ENCODE peak calls at places on chromosomes 16 and 17, in six cellular contexts. One of them, this sample, is unnamed.

GRCh38 chr16:1150511-1150982 is 2.4 kb upstream of the CACNA1H start:
- DNase-seq in A549: peak; percentile 81
- DNase-seq in ascending aorta: no peak
- DNase-seq in cardiac muscle cell: no peak
- DNase-seq in PC-9: no peak
- DNase-seq in MM.1S: peak; percentile 19
- DNase-seq in this sample: peak; percentile 28

GRCh38 chr17:82592289-82592683 is 56.0 kb downstream of the WDR45B start:
- DNase-seq in A549: no peak
- DNase-seq in ascending aorta: no peak
- DNase-seq in cardiac muscle cell: no peak
- DNase-seq in PC-9: peak; percentile 37
- DNase-seq in MM.1S: no peak
- DNase-seq in this sample: no peak

GRCh38 chr16:51402785-51403184 is 251.7 kb upstream of the SALL1 start:
- DNase-seq in A549: no peak
- DNase-seq in ascending aorta: no peak
- DNase-seq in cardiac muscle cell: no peak
- DNase-seq in PC-9: no peak
- DNase-seq in MM.1S: no peak
- DNase-seq in this sample: no peak

GRCh38 chr17:64133546-64134215 is 3.7 kb upstream of the ERN1 start:
- DNase-seq in A549: peak; percentile 82
- DNase-seq in ascending aorta: no peak
- DNase-seq in cardiac muscle cell: peak; percentile 70
- DNase-seq in PC-9: no peak
- DNase-seq in MM.1S: peak; percentile 80
- DNase-seq in this sample: peak; percentile 62

GRCh38 chr17:37392024-37392590 is 14.5 kb downstream of the ACACA start:
- DNase-seq in A549: peak; percentile 34
- DNase-seq in ascending aorta: no peak
- DNase-seq in cardiac muscle cell: peak; percentile 55
- DNase-seq in PC-9: peak; percentile 92
- DNase-seq in MM.1S: peak; percentile 25
- DNase-seq in this sample: no peak

GRCh38 chr17:48066656-48067055 is 18.5 kb downstream of the NFE2L1 start:
- DNase-seq in A549: no peak
- DNase-seq in ascending aorta: no peak
- DNase-seq in cardiac muscle cell: no peak
- DNase-seq in PC-9: no peak
- DNase-seq in MM.1S: no peak
- DNase-seq in this sample: no peak

GRCh38 chr17:6526362-6527152 is 29.8 kb downstream of the PITPNM3 start:
- DNase-seq in A549: no peak
- DNase-seq in ascending aorta: no peak
- DNase-seq in cardiac muscle cell: peak; percentile 64
- DNase-seq in PC-9: no peak
- DNase-seq in MM.1S: no peak
- DNase-seq in this sample: no peak

GRCh38 chr17:6448473-6448872 is 4.2 kb downstream of the PIMREG start:
- DNase-seq in A549: no peak
- DNase-seq in ascending aorta: no peak
- DNase-seq in cardiac muscle cell: no peak
- DNase-seq in PC-9: no peak
- DNase-seq in MM.1S: no peak
- DNase-seq in this sample: no peak

GRCh38 chr17:82334204-82334621 is 647 bp upstream of the SECTM1 start:
- DNase-seq in A549: no peak
- DNase-seq in ascending aorta: no peak
- DNase-seq in cardiac muscle cell: no peak
- DNase-seq in PC-9: no peak
- DNase-seq in MM.1S: no peak
- DNase-seq in this sample: no peak

GRCh38 chr17:71870546-71870862 is 250.3 kb upstream of the SOX9 start:
- DNase-seq in A549: no peak
- DNase-seq in ascending aorta: no peak
- DNase-seq in cardiac muscle cell: peak; percentile 28
- DNase-seq in PC-9: no peak
- DNase-seq in MM.1S: no peak
- DNase-seq in this sample: no peak

GRCh38 chr17:17934796-17935195 is 37.4 kb downstream of the TOM1L2 start:
- DNase-seq in A549: no peak
- DNase-seq in ascending aorta: no peak
- DNase-seq in cardiac muscle cell: no peak
- DNase-seq in PC-9: no peak
- DNase-seq in MM.1S: no peak
- DNase-seq in this sample: peak; percentile 19

GRCh38 chr17:45825792-45826191 is 18.9 kb upstream of the SPPL2C start:
- DNase-seq in A549: no peak
- DNase-seq in ascending aorta: no peak
- DNase-seq in cardiac muscle cell: no peak
- DNase-seq in PC-9: no peak
- DNase-seq in MM.1S: no peak
- DNase-seq in this sample: no peak

GRCh38 chr16:58028168-58028455 is 2.6 kb downstream of the MMP15 start:
- DNase-seq in A549: no peak
- DNase-seq in ascending aorta: no peak
- DNase-seq in cardiac muscle cell: no peak
- DNase-seq in PC-9: no peak
- DNase-seq in MM.1S: no peak
- DNase-seq in this sample: no peak

GRCh38 chr17:17015221-17015620 is 27.0 kb upstream of the MPRIP start:
- DNase-seq in A549: no peak
- DNase-seq in ascending aorta: no peak
- DNase-seq in cardiac muscle cell: no peak
- DNase-seq in PC-9: peak; percentile 57
- DNase-seq in MM.1S: no peak
- DNase-seq in this sample: no peak

GRCh38 chr16:4660454-4661007 is 32.8 kb upstream of the NUDT16L1 start:
- DNase-seq in A549: no peak
- DNase-seq in ascending aorta: no peak
- DNase-seq in cardiac muscle cell: peak; percentile 14
- DNase-seq in PC-9: no peak
- DNase-seq in MM.1S: no peak
- DNase-seq in this sample: no peak

GRCh38 chr17:80789356-80789902 is 202.2 kb upstream of the CHMP6 start:
- DNase-seq in A549: peak; percentile 57
- DNase-seq in ascending aorta: no peak
- DNase-seq in cardiac muscle cell: no peak
- DNase-seq in PC-9: peak; percentile 54
- DNase-seq in MM.1S: no peak
- DNase-seq in this sample: peak; percentile 12

GRCh38 chr16:3774156-3774767 is 56.9 kb upstream of the TRAP1 start:
- DNase-seq in A549: no peak
- DNase-seq in ascending aorta: no peak
- DNase-seq in cardiac muscle cell: no peak
- DNase-seq in PC-9: no peak
- DNase-seq in MM.1S: no peak
- DNase-seq in this sample: no peak

GRCh38 chr17:39809221-39809620 is 54.9 kb downstream of the IKZF3 start:
- DNase-seq in A549: no peak
- DNase-seq in ascending aorta: no peak
- DNase-seq in cardiac muscle cell: no peak
- DNase-seq in PC-9: no peak
- DNase-seq in MM.1S: no peak
- DNase-seq in this sample: no peak

GRCh38 chr17:46765491-46765890 is 53.0 kb downstream of the WNT3 start:
- DNase-seq in A549: no peak
- DNase-seq in ascending aorta: no peak
- DNase-seq in cardiac muscle cell: no peak
- DNase-seq in PC-9: no peak
- DNase-seq in MM.1S: no peak
- DNase-seq in this sample: no peak

GRCh38 chr17:59400858-59401257 is 69.4 kb downstream of the YPEL2 start:
- DNase-seq in A549: no peak
- DNase-seq in ascending aorta: no peak
- DNase-seq in cardiac muscle cell: no peak
- DNase-seq in PC-9: no peak
- DNase-seq in MM.1S: no peak
- DNase-seq in this sample: no peak

GRCh38 chr16:89905511-89906140 is 13.0 kb upstream of the MC1R start:
- DNase-seq in A549: no peak
- DNase-seq in ascending aorta: no peak
- DNase-seq in cardiac muscle cell: no peak
- DNase-seq in PC-9: no peak
- DNase-seq in MM.1S: no peak
- DNase-seq in this sample: no peak

GRCh38 chr16:19415461-19415860 is 2.2 kb upstream of the TMC5 start:
- DNase-seq in A549: no peak
- DNase-seq in ascending aorta: no peak
- DNase-seq in cardiac muscle cell: no peak
- DNase-seq in PC-9: peak; percentile 48
- DNase-seq in MM.1S: no peak
- DNase-seq in this sample: no peak

GRCh38 chr17:18377437-18378204 is at the start of gene EVPLL:
- DNase-seq in A549: peak; percentile 51
- DNase-seq in ascending aorta: no peak
- DNase-seq in cardiac muscle cell: no peak
- DNase-seq in PC-9: peak; percentile 80
- DNase-seq in MM.1S: peak; percentile 8
- DNase-seq in this sample: no peak

GRCh38 chr17:65472602-65473001 is 88.8 kb downstream of the AXIN2 start:
- DNase-seq in A549: no peak
- DNase-seq in ascending aorta: peak; percentile 41
- DNase-seq in cardiac muscle cell: peak; percentile 55
- DNase-seq in PC-9: no peak
- DNase-seq in MM.1S: no peak
- DNase-seq in this sample: no peak

GRCh38 chr16:86519649-86520316 is 9.5 kb downstream of the FOXF1 start:
- DNase-seq in A549: peak; percentile 53
- DNase-seq in ascending aorta: no peak
- DNase-seq in cardiac muscle cell: peak; percentile 83
- DNase-seq in PC-9: no peak
- DNase-seq in MM.1S: peak; percentile 13
- DNase-seq in this sample: peak; percentile 77

DNA sequence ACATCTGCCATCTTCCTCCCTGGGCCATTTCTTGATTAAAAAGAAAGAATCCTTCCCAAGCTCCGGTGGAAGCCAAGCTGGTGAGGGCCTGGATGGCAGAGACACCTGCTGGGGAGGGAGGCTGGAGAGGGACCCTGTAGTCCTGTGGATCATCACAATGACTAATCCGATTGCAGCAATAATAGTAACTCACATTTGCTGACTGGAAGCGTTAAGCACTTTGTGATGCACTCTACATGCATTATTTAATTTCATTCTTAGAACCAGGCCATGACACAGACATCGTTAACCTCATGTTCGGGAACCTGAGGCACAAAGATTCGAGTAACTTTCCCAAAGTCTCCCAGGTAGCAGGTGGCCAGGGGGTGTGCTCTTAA is 13.8 kb upstream of the TBX2 start:
- DNase-seq in A549: no peak
- DNase-seq in ascending aorta: no peak
- DNase-seq in cardiac muscle cell: no peak
- DNase-seq in PC-9: no peak
- DNase-seq in MM.1S: no peak
- DNase-seq in this sample: no peak
- TF ChIP-seq CTCF in A549: no peak
- TF ChIP-seq CTCF in ascending aorta: no peak
- TF ChIP-seq CTCF in cardiac muscle cell: no peak
- TF ChIP-seq CTCF in PC-9: no peak
- TF ChIP-seq CTCF in MM.1S: no peak
- TF ChIP-seq CTCF in this sample: no peak

DNA sequence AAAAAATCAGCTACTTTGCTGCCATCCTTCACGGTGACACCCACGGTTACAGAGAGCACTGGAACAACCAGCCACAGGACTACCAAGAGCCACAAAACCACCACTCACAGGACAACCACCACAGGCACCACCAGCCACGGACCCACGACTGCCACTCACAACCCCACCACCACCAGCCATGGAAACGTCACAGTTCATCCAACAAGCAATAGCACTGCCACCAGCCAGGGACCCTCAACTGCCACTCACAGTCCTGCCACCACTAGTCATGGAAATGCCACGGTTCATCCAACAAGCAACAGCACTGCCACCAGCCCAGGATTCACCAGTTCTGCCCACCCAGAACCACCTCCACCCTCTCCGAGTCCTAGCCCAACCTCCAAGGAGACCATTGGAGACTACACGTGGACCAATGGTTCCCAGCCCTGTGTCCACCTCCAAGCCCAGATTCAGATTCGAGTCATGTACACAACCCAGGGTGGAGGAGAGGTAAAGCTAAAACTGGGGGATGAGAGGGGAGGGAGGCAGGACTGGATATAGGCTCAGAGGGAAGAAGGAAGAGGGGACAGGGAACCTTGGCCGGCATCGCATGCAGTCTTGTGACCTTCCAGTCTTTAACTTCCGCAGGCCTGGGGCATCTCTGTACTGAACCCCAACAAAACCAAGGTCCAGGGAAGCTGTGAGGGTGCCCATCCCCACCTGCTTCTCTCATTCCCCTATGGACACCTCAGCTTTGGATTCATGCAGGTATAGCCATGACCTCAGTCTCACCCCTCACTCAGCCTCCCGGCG is 597 bp downstream of the CD68 start:
- DNase-seq in A549: no peak
- DNase-seq in ascending aorta: no peak
- DNase-seq in cardiac muscle cell: no peak
- DNase-seq in PC-9: no peak
- DNase-seq in MM.1S: peak; percentile 18
- DNase-seq in this sample: no peak
- H3K4me1 ChIP-seq in A549: peaks cover 78% of the 10 kb centered on the region
- H3K4me1 ChIP-seq in ascending aorta: peaks cover 25% of the 10 kb centered on the region
- H3K4me1 ChIP-seq in cardiac muscle cell: peaks cover 16% of the 10 kb centered on the region
- H3K4me1 ChIP-seq in PC-9: peaks cover 52% of the 10 kb centered on the region
- H3K4me1 ChIP-seq in MM.1S: peaks cover 63% of the 10 kb centered on the region
- H3K4me1 ChIP-seq in this sample: peaks cover 12% of the 10 kb centered on the region

GRCh38 chr17:78391843-78392242 is 13.4 kb downstream of the PGS1 start:
- DNase-seq in A549: peak; percentile 42
- DNase-seq in ascending aorta: no peak
- DNase-seq in cardiac muscle cell: no peak
- DNase-seq in PC-9: peak; percentile 83
- DNase-seq in MM.1S: no peak
- DNase-seq in this sample: no peak

GRCh38 chr17:78390241-78391050 is 12.0 kb downstream of the PGS1 start:
- DNase-seq in A549: peak; percentile 75
- DNase-seq in ascending aorta: no peak
- DNase-seq in cardiac muscle cell: no peak
- DNase-seq in PC-9: no peak
- DNase-seq in MM.1S: no peak
- DNase-seq in this sample: peak; percentile 63

GRCh38 chr17:78392295-78392694 is 13.8 kb downstream of the PGS1 start:
- DNase-seq in A549: no peak
- DNase-seq in ascending aorta: no peak
- DNase-seq in cardiac muscle cell: no peak
- DNase-seq in PC-9: no peak
- DNase-seq in MM.1S: no peak
- DNase-seq in this sample: peak; percentile 30

GRCh38 chr17:78387982-78388941 is 9.8 kb downstream of the PGS1 start:
- DNase-seq in A549: no peak
- DNase-seq in ascending aorta: no peak
- DNase-seq in cardiac muscle cell: no peak
- DNase-seq in PC-9: no peak
- DNase-seq in MM.1S: no peak
- DNase-seq in this sample: no peak

GRCh38 chr17:78391051-78391431 is 12.6 kb downstream of the PGS1 start:
- DNase-seq in A549: no peak
- DNase-seq in ascending aorta: no peak
- DNase-seq in cardiac muscle cell: no peak
- DNase-seq in PC-9: no peak
- DNase-seq in MM.1S: no peak
- DNase-seq in this sample: no peak
- TF ChIP-seq CTCF in A549: no peak
- TF ChIP-seq CTCF in ascending aorta: no peak
- TF ChIP-seq CTCF in cardiac muscle cell: no peak
- TF ChIP-seq CTCF in PC-9: no peak
- TF ChIP-seq CTCF in MM.1S: no peak
- TF ChIP-seq CTCF in this sample: no peak

GRCh38 chr16:69187891-69188451 is 1.0 kb downstream of the SNTB2 start:
- DNase-seq in A549: peak; percentile 34
- DNase-seq in ascending aorta: no peak
- DNase-seq in cardiac muscle cell: peak; percentile 66
- DNase-seq in PC-9: peak; percentile 37
- DNase-seq in MM.1S: peak; percentile 60
- DNase-seq in this sample: no peak
- H3K4me1 ChIP-seq in A549: peaks cover 39% of the 10 kb centered on the region
- H3K4me1 ChIP-seq in ascending aorta: peaks cover 8% of the 10 kb centered on the region
- H3K4me1 ChIP-seq in cardiac muscle cell: peaks cover 12% of the 10 kb centered on the region
- H3K4me1 ChIP-seq in PC-9: peaks cover 45% of the 10 kb centered on the region
- H3K4me1 ChIP-seq in MM.1S: peaks cover 24% of the 10 kb centered on the region
- H3K4me1 ChIP-seq in this sample: peaks cover 32% of the 10 kb centered on the region

This sample was measured in Caco-2.